ENCODE peak calls at places on chromosomes 13 and 19, in nine cellular contexts. O is A549; L is anterior cingulate cortex; K is BJ; W is stimulated activated CD4-positive, alpha-beta T cell treated with anti-CD3 and anti-CD28 coated beads, Interleukin-2, amount 100 ng/mL, for 48 hours; J is activated CD4-positive, alpha-beta T cell treated with anti-CD3 and anti-CD28 coated beads, Interleukin-2, amount 10 ng/mL, durations not matched to agents 7 days and 5 days; C is T-cell; I is activated T-cell treated with anti-CD3 and anti-CD28 coated beads, Interleukin-2, amount 50 U/mL, for 72 hours; R is astrocyte of the spinal cord. F is an unnamed sample.

GRCh38 chr19:47109177-47109540 is 4.4 kb downstream of the ZC3H4 start:
- DNase-seq in W (no peak), C (no peak), R (no peak), J (no peak), I (no peak), K (no peak), L (no peak), O (no peak), F (no peak)

GRCh38 chr13:50592412-50593145 is 250.9 kb downstream of the DLEU7 start:
- DNase-seq in R (peak), I (no peak), C (no peak), K (peak), L (no peak), W (no peak), J (no peak), O (no peak), F (no peak)

GRCh38 chr19:7953060-7953459 is 9.6 kb upstream of the TIMM44 start:
- DNase-seq in C (no peak), K (no peak), I (no peak), L (no peak), J (no peak), O (no peak), W (no peak), R (no peak), F (no peak)

GRCh38 chr19:32671883-32672282 is 3.1 kb downstream of the ANKRD27 start:
- DNase-seq in K (no peak), J (no peak), W (no peak), C (no peak), R (peak), I (no peak), O (no peak), L (no peak), F (no peak)

GRCh38 chr19:49447485-49448431 is 3.9 kb downstream of the PIH1D1 start:
- DNase-seq in R (peak), O (peak), I (peak), C (no peak), J (no peak), L (no peak), W (no peak), K (no peak), F (no peak)

GRCh38 chr19:10009714-10010224 is 535 bp downstream of the COL5A3 start:
- DNase-seq in I (no peak), K (no peak), W (no peak), C (no peak), O (no peak), L (no peak), R (no peak), J (no peak), F (no peak)

GRCh38 chr13:80083516-80084085 is 257.3 kb downstream of the SPRY2 start:
- DNase-seq in W (no peak), O (no peak), L (no peak), K (no peak), C (no peak), J (no peak), I (no peak), R (peak), F (no peak)

GRCh38 chr13:112892759-112893569 is 76.0 kb upstream of the MCF2L start:
- DNase-seq in L (no peak), K (no peak), J (no peak), R (no peak), C (no peak), I (no peak), W (no peak), O (no peak), F (no peak)

GRCh38 chr19:6535558-6536137 is 4.8 kb downstream of the TNFSF9 start:
- DNase-seq in L (no peak), R (no peak), C (no peak), K (no peak), I (no peak), O (no peak), W (no peak), J (no peak), F (no peak)

GRCh38 chr13:37074703-37075102 is 15.2 kb upstream of the SUPT20H start:
- DNase-seq in I (no peak), R (peak), J (no peak), C (no peak), W (no peak), O (peak), K (peak), L (no peak), F (no peak)

GRCh38 chr13:23427342-23428182 is 5.9 kb downstream of the SACS start:
- DNase-seq in R (peak), W (no peak), J (no peak), C (no peak), O (peak), I (no peak), K (peak), L (no peak), F (no peak)

GRCh38 chr13:51781246-51782022 is 22.5 kb downstream of the DHRS12 start:
- DNase-seq in I (no peak), O (peak), C (no peak), K (no peak), J (peak), L (no peak), W (no peak), R (peak), F (no peak)

GRCh38 chr19:49042177-49042576 is 1.5 kb upstream of the CGB5 start:
- DNase-seq in K (no peak), I (no peak), J (no peak), O (peak), C (no peak), R (no peak), W (no peak), L (no peak), F (no peak)

GRCh38 chr19:51194527-51195315 is 30.2 kb upstream of the CD33 start:
- DNase-seq in O (no peak), K (no peak), L (no peak), J (no peak), W (no peak), R (no peak), C (no peak), I (no peak), F (no peak)

GRCh38 chr19:18167975-18168645 is 5.5 kb upstream of the IFI30 start:
- DNase-seq in O (no peak), K (no peak), R (no peak), W (peak), C (peak), I (peak), L (no peak), J (peak), F (peak)

GRCh38 chr19:4591296-4591695 is 31.8 kb upstream of the SEMA6B start:
- DNase-seq in I (no peak), K (no peak), O (no peak), R (no peak), C (no peak), J (no peak), W (no peak), L (no peak), F (no peak)

GRCh38 chr13:23466144-23467002 is 32.9 kb upstream of the SACS start:
- DNase-seq in L (peak), O (peak), C (peak), J (peak), W (peak), R (peak), K (no peak), I (peak), F (peak)

GRCh38 chr19:47107953-47108746 is 5.4 kb downstream of the ZC3H4 start:
- DNase-seq in I (no peak), L (no peak), O (no peak), J (no peak), K (no peak), C (no peak), R (peak), W (no peak), F (no peak)

GRCh38 chr19:38034153-38034835 is 127.3 kb downstream of the SIPA1L3 start:
- DNase-seq in O (no peak), W (no peak), R (peak), K (no peak), J (no peak), I (no peak), C (no peak), L (no peak), F (peak)

GRCh38 chr13:54563286-54563685 is 1534.7 kb downstream of the OLFM4 start:
- DNase-seq in J (no peak), K (no peak), I (no peak), W (no peak), R (no peak), C (no peak), L (no peak), O (no peak), F (no peak)

GRCh38 chr13:27110056-27110746 is 61.4 kb downstream of the USP12 start:
- DNase-seq in O (no peak), K (no peak), I (no peak), R (no peak), J (no peak), C (no peak), L (no peak), W (no peak), F (no peak)

GRCh38 chr13:99310382-99311031 is 3.3 kb upstream of the GPR183 start:
- DNase-seq in C (no peak), L (no peak), W (no peak), I (no peak), K (peak), R (peak), J (no peak), O (no peak), F (no peak)

GRCh38 chr19:17873661-17874422 is 2.1 kb downstream of the SLC5A5 start:
- DNase-seq in W (peak), R (no peak), K (no peak), I (peak), C (peak), O (peak), L (no peak), J (peak), F (no peak)

GRCh38 chr19:15452111-15453047 is 2.6 kb upstream of the WIZ start:
- DNase-seq in J (no peak), R (peak), K (peak), L (peak), W (no peak), O (peak), I (peak), C (no peak), F (no peak)

GRCh38 chr13:44373601-44374347 is at the start of gene SERP2:
- DNase-seq in J (no peak), R (peak), L (peak), W (peak), C (no peak), O (no peak), K (no peak), I (peak), F (no peak)

GRCh38 chr19:5880604-5881078 is 10.3 kb upstream of the FUT5 start:
- DNase-seq in J (no peak), C (no peak), L (no peak), K (no peak), W (no peak), R (peak), O (peak), I (no peak), F (no peak)

GRCh38 chr19:17778621-17779280 is 16.2 kb upstream of the B3GNT3 start:
- DNase-seq in L (no peak), W (no peak), I (no peak), K (no peak), R (no peak), O (no peak), J (no peak), C (no peak), F (no peak)

GRCh38 chr19:6239871-6240676 is 39.7 kb downstream of the MLLT1 start:
- DNase-seq in J (no peak), L (no peak), K (no peak), I (no peak), O (no peak), C (no peak), R (no peak), W (no peak), F (no peak)

GRCh38 chr13:21849323-21849722 is 178.4 kb downstream of the FGF9 start:
- DNase-seq in O (peak), C (peak), I (peak), R (no peak), W (no peak), L (no peak), K (no peak), J (peak), F (peak)

GRCh38 chr19:29516821-29517395 is 8.9 kb upstream of the VSTM2B start:
- DNase-seq in I (no peak), J (no peak), K (no peak), L (no peak), R (no peak), O (no peak), W (no peak), C (no peak), F (no peak)

GRCh38 chr19:18932216-18932841 is 8.7 kb downstream of the HOMER3 start:
- DNase-seq in R (peak), I (peak), W (peak), L (peak), J (peak), O (peak), C (peak), K (no peak), F (peak)

GRCh38 chr19:10961073-10961762 is 388 bp downstream of the SMARCA4 start:
- DNase-seq in C (no peak), W (no peak), L (peak), R (no peak), K (no peak), I (no peak), J (peak), O (no peak), F (no peak)

GRCh38 chr13:113897161-113897560 is 33.3 kb upstream of the GAS6 start:
- DNase-seq in I (no peak), J (no peak), K (peak), L (no peak), R (peak), W (no peak), C (no peak), O (peak), F (no peak)

GRCh38 chr13:113996081-113996911 is 22.4 kb upstream of the C13orf46 start:
- DNase-seq in W (no peak), J (no peak), C (no peak), L (no peak), I (no peak), R (no peak), K (no peak), O (no peak), F (no peak)

GRCh38 chr19:55118401-55118991 is 1.1 kb upstream of the PPP1R12C start:
- DNase-seq in C (peak), K (no peak), L (peak), R (peak), W (peak), O (peak), J (peak), I (no peak), F (no peak)

GRCh38 chr13:45503658-45504057 is 38.9 kb downstream of the COG3 start:
- DNase-seq in K (no peak), L (no peak), I (no peak), O (no peak), W (no peak), R (no peak), J (no peak), C (no peak), F (no peak)

GRCh38 chr13:81396172-81396571 is 1055.2 kb upstream of the SPRY2 start:
- DNase-seq in C (no peak), O (no peak), J (no peak), L (no peak), K (no peak), I (no peak), W (no peak), R (no peak), F (no peak)

GRCh38 chr13:80116107-80116506 is 224.8 kb downstream of the SPRY2 start:
- DNase-seq in I (no peak), O (no peak), J (no peak), R (peak), K (peak), W (no peak), C (no peak), L (no peak), F (no peak)

GRCh38 chr19:40717880-40718773 is 1.2 kb downstream of the ITPKC start:
- DNase-seq in L (no peak), I (no peak), W (no peak), J (no peak), R (no peak), C (no peak), K (no peak), O (peak), F (no peak)

GRCh38 chr19:23946569-23946968 is 31.9 kb downstream of the ZNF726 start:
- DNase-seq in I (no peak), O (no peak), L (no peak), W (no peak), J (no peak), K (no peak), R (no peak), C (no peak), F (no peak)